ENCODE peak calls at places on chromosome 19, in seven cellular contexts. One of them, this sample, is unnamed.
A peak's percentile ranks its signal among the peaks of the same experiment; 100 is the strongest.

GRCh38 chr19:3949294-3949693 is 16.4 kb downstream of the NMRK2 start:
- DNase-seq in stimulated activated CD4-positive, alpha-beta T cell treated with anti-CD3 and anti-CD28 coated beads, Interleukin-2, amount 100 ng/mL, for 48 hours: no peak
- DNase-seq in central memory CD4-positive, alpha-beta T cell: no peak
- DNase-seq in NCI-H2029 treated with DMSO at 0.1 percent for 48 hours: no peak
- DNase-seq in AG09309: no peak
- DNase-seq in G401: no peak
- DNase-seq in stimulated activated CD8-positive, alpha-beta memory T cell treated with anti-CD3 and anti-CD28 coated beads, Interleukin-4, amount 100 ng/mL, for 1 hour: no peak
- DNase-seq in this sample: no peak

GRCh38 chr19:42290523-42291436 is 11.2 kb upstream of the PRR19 start:
- DNase-seq in AG09309: no peak
- DNase-seq in stimulated activated CD8-positive, alpha-beta memory T cell treated with anti-CD3 and anti-CD28 coated beads, Interleukin-4, amount 100 ng/mL, for 1 hour: no peak
- DNase-seq in NCI-H2029 treated with DMSO at 0.1 percent for 48 hours: no peak
- DNase-seq in G401: no peak
- DNase-seq in stimulated activated CD4-positive, alpha-beta T cell treated with anti-CD3 and anti-CD28 coated beads, Interleukin-2, amount 100 ng/mL, for 48 hours: peak; percentile 55
- DNase-seq in central memory CD4-positive, alpha-beta T cell: peak; percentile 38
- DNase-seq in this sample: no peak

GRCh38 chr19:35545855-35546381 is 492 bp downstream of the TMEM147 start:
- DNase-seq in AG09309: no peak
- DNase-seq in central memory CD4-positive, alpha-beta T cell: peak; percentile 34
- DNase-seq in G401: no peak
- DNase-seq in stimulated activated CD4-positive, alpha-beta T cell treated with anti-CD3 and anti-CD28 coated beads, Interleukin-2, amount 100 ng/mL, for 48 hours: peak; percentile 59
- DNase-seq in stimulated activated CD8-positive, alpha-beta memory T cell treated with anti-CD3 and anti-CD28 coated beads, Interleukin-4, amount 100 ng/mL, for 1 hour: no peak
- DNase-seq in NCI-H2029 treated with DMSO at 0.1 percent for 48 hours: no peak
- DNase-seq in this sample: no peak

GRCh38 chr19:30154410-30154809 is 212.4 kb downstream of the URI1 start:
- DNase-seq in NCI-H2029 treated with DMSO at 0.1 percent for 48 hours: no peak
- DNase-seq in AG09309: no peak
- DNase-seq in stimulated activated CD4-positive, alpha-beta T cell treated with anti-CD3 and anti-CD28 coated beads, Interleukin-2, amount 100 ng/mL, for 48 hours: no peak
- DNase-seq in G401: no peak
- DNase-seq in stimulated activated CD8-positive, alpha-beta memory T cell treated with anti-CD3 and anti-CD28 coated beads, Interleukin-4, amount 100 ng/mL, for 1 hour: no peak
- DNase-seq in central memory CD4-positive, alpha-beta T cell: no peak
- DNase-seq in this sample: no peak

GRCh38 chr19:46902402-46902766 is 41.6 kb downstream of the ARHGAP35 start:
- DNase-seq in stimulated activated CD8-positive, alpha-beta memory T cell treated with anti-CD3 and anti-CD28 coated beads, Interleukin-4, amount 100 ng/mL, for 1 hour: no peak
- DNase-seq in G401: no peak
- DNase-seq in stimulated activated CD4-positive, alpha-beta T cell treated with anti-CD3 and anti-CD28 coated beads, Interleukin-2, amount 100 ng/mL, for 48 hours: no peak
- DNase-seq in central memory CD4-positive, alpha-beta T cell: no peak
- DNase-seq in NCI-H2029 treated with DMSO at 0.1 percent for 48 hours: no peak
- DNase-seq in AG09309: no peak
- DNase-seq in this sample: no peak

GRCh38 chr19:39131255-39131755 is 5.7 kb downstream of the PAK4 start:
- DNase-seq in NCI-H2029 treated with DMSO at 0.1 percent for 48 hours: no peak
- DNase-seq in central memory CD4-positive, alpha-beta T cell: no peak
- DNase-seq in stimulated activated CD4-positive, alpha-beta T cell treated with anti-CD3 and anti-CD28 coated beads, Interleukin-2, amount 100 ng/mL, for 48 hours: no peak
- DNase-seq in AG09309: no peak
- DNase-seq in stimulated activated CD8-positive, alpha-beta memory T cell treated with anti-CD3 and anti-CD28 coated beads, Interleukin-4, amount 100 ng/mL, for 1 hour: no peak
- DNase-seq in G401: no peak
- DNase-seq in this sample: no peak

GRCh38 chr19:33064778-33065550 is at the start of gene RHPN2:
- DNase-seq in stimulated activated CD4-positive, alpha-beta T cell treated with anti-CD3 and anti-CD28 coated beads, Interleukin-2, amount 100 ng/mL, for 48 hours: peak; percentile 43
- DNase-seq in G401: peak; percentile 69
- DNase-seq in stimulated activated CD8-positive, alpha-beta memory T cell treated with anti-CD3 and anti-CD28 coated beads, Interleukin-4, amount 100 ng/mL, for 1 hour: no peak
- DNase-seq in NCI-H2029 treated with DMSO at 0.1 percent for 48 hours: no peak
- DNase-seq in central memory CD4-positive, alpha-beta T cell: peak; percentile 6
- DNase-seq in AG09309: no peak
- DNase-seq in this sample: peak; percentile 53

GRCh38 chr19:40228863-40229262 is 2.4 kb upstream of the CCNP start:
- DNase-seq in central memory CD4-positive, alpha-beta T cell: no peak
- DNase-seq in AG09309: no peak
- DNase-seq in stimulated activated CD8-positive, alpha-beta memory T cell treated with anti-CD3 and anti-CD28 coated beads, Interleukin-4, amount 100 ng/mL, for 1 hour: no peak
- DNase-seq in stimulated activated CD4-positive, alpha-beta T cell treated with anti-CD3 and anti-CD28 coated beads, Interleukin-2, amount 100 ng/mL, for 48 hours: no peak
- DNase-seq in G401: no peak
- DNase-seq in NCI-H2029 treated with DMSO at 0.1 percent for 48 hours: no peak
- DNase-seq in this sample: no peak

GRCh38 chr19:37929512-37929911 is 22.5 kb downstream of the SIPA1L3 start:
- DNase-seq in AG09309: no peak
- DNase-seq in central memory CD4-positive, alpha-beta T cell: no peak
- DNase-seq in NCI-H2029 treated with DMSO at 0.1 percent for 48 hours: no peak
- DNase-seq in G401: no peak
- DNase-seq in stimulated activated CD4-positive, alpha-beta T cell treated with anti-CD3 and anti-CD28 coated beads, Interleukin-2, amount 100 ng/mL, for 48 hours: no peak
- DNase-seq in stimulated activated CD8-positive, alpha-beta memory T cell treated with anti-CD3 and anti-CD28 coated beads, Interleukin-4, amount 100 ng/mL, for 1 hour: no peak
- DNase-seq in this sample: no peak

GRCh38 chr19:6011794-6012193 is 33.9 kb upstream of the RANBP3 start:
- DNase-seq in AG09309: no peak
- DNase-seq in stimulated activated CD8-positive, alpha-beta memory T cell treated with anti-CD3 and anti-CD28 coated beads, Interleukin-4, amount 100 ng/mL, for 1 hour: no peak
- DNase-seq in stimulated activated CD4-positive, alpha-beta T cell treated with anti-CD3 and anti-CD28 coated beads, Interleukin-2, amount 100 ng/mL, for 48 hours: no peak
- DNase-seq in NCI-H2029 treated with DMSO at 0.1 percent for 48 hours: no peak
- DNase-seq in central memory CD4-positive, alpha-beta T cell: no peak
- DNase-seq in G401: no peak
- DNase-seq in this sample: no peak

GRCh38 chr19:12800873-12801465 is 631 bp downstream of the PRDX2 start:
- DNase-seq in G401: no peak
- DNase-seq in stimulated activated CD8-positive, alpha-beta memory T cell treated with anti-CD3 and anti-CD28 coated beads, Interleukin-4, amount 100 ng/mL, for 1 hour: no peak
- DNase-seq in central memory CD4-positive, alpha-beta T cell: no peak
- DNase-seq in AG09309: no peak
- DNase-seq in stimulated activated CD4-positive, alpha-beta T cell treated with anti-CD3 and anti-CD28 coated beads, Interleukin-2, amount 100 ng/mL, for 48 hours: no peak
- DNase-seq in NCI-H2029 treated with DMSO at 0.1 percent for 48 hours: no peak
- DNase-seq in this sample: no peak

GRCh38 chr19:32673573-32673972 is 1.4 kb downstream of the ANKRD27 start:
- DNase-seq in G401: no peak
- DNase-seq in NCI-H2029 treated with DMSO at 0.1 percent for 48 hours: no peak
- DNase-seq in stimulated activated CD4-positive, alpha-beta T cell treated with anti-CD3 and anti-CD28 coated beads, Interleukin-2, amount 100 ng/mL, for 48 hours: no peak
- DNase-seq in AG09309: no peak
- DNase-seq in stimulated activated CD8-positive, alpha-beta memory T cell treated with anti-CD3 and anti-CD28 coated beads, Interleukin-4, amount 100 ng/mL, for 1 hour: no peak
- DNase-seq in central memory CD4-positive, alpha-beta T cell: no peak
- DNase-seq in this sample: no peak

GRCh38 chr19:4795400-4795799 is 3.9 kb downstream of the FEM1A start:
- DNase-seq in AG09309: no peak
- DNase-seq in central memory CD4-positive, alpha-beta T cell: no peak
- DNase-seq in G401: no peak
- DNase-seq in stimulated activated CD8-positive, alpha-beta memory T cell treated with anti-CD3 and anti-CD28 coated beads, Interleukin-4, amount 100 ng/mL, for 1 hour: no peak
- DNase-seq in stimulated activated CD4-positive, alpha-beta T cell treated with anti-CD3 and anti-CD28 coated beads, Interleukin-2, amount 100 ng/mL, for 48 hours: no peak
- DNase-seq in NCI-H2029 treated with DMSO at 0.1 percent for 48 hours: no peak
- DNase-seq in this sample: no peak

GRCh38 chr19:29381353-29382203 is 144.2 kb upstream of the VSTM2B start:
- DNase-seq in central memory CD4-positive, alpha-beta T cell: no peak
- DNase-seq in G401: no peak
- DNase-seq in stimulated activated CD8-positive, alpha-beta memory T cell treated with anti-CD3 and anti-CD28 coated beads, Interleukin-4, amount 100 ng/mL, for 1 hour: no peak
- DNase-seq in NCI-H2029 treated with DMSO at 0.1 percent for 48 hours: no peak
- DNase-seq in stimulated activated CD4-positive, alpha-beta T cell treated with anti-CD3 and anti-CD28 coated beads, Interleukin-2, amount 100 ng/mL, for 48 hours: no peak
- DNase-seq in AG09309: no peak
- DNase-seq in this sample: no peak

GRCh38 chr19:9323557-9323918 is 441 bp upstream of the ZNF559 start:
- DNase-seq in central memory CD4-positive, alpha-beta T cell: no peak
- DNase-seq in NCI-H2029 treated with DMSO at 0.1 percent for 48 hours: peak; percentile 80
- DNase-seq in stimulated activated CD8-positive, alpha-beta memory T cell treated with anti-CD3 and anti-CD28 coated beads, Interleukin-4, amount 100 ng/mL, for 1 hour: peak; percentile 9
- DNase-seq in G401: peak; percentile 88
- DNase-seq in AG09309: peak; percentile 51
- DNase-seq in stimulated activated CD4-positive, alpha-beta T cell treated with anti-CD3 and anti-CD28 coated beads, Interleukin-2, amount 100 ng/mL, for 48 hours: peak; percentile 44
- DNase-seq in this sample: peak; percentile 86

GRCh38 chr19:50067575-50067974 is 41.8 kb downstream of the ZNF473 start:
- DNase-seq in AG09309: no peak
- DNase-seq in stimulated activated CD8-positive, alpha-beta memory T cell treated with anti-CD3 and anti-CD28 coated beads, Interleukin-4, amount 100 ng/mL, for 1 hour: no peak
- DNase-seq in central memory CD4-positive, alpha-beta T cell: no peak
- DNase-seq in G401: no peak
- DNase-seq in stimulated activated CD4-positive, alpha-beta T cell treated with anti-CD3 and anti-CD28 coated beads, Interleukin-2, amount 100 ng/mL, for 48 hours: no peak
- DNase-seq in NCI-H2029 treated with DMSO at 0.1 percent for 48 hours: no peak
- DNase-seq in this sample: no peak

GRCh38 chr19:900302-901111 is 7.2 kb downstream of the RNU6-9 start:
- DNase-seq in stimulated activated CD8-positive, alpha-beta memory T cell treated with anti-CD3 and anti-CD28 coated beads, Interleukin-4, amount 100 ng/mL, for 1 hour: no peak
- DNase-seq in G401: no peak
- DNase-seq in AG09309: no peak
- DNase-seq in stimulated activated CD4-positive, alpha-beta T cell treated with anti-CD3 and anti-CD28 coated beads, Interleukin-2, amount 100 ng/mL, for 48 hours: no peak
- DNase-seq in NCI-H2029 treated with DMSO at 0.1 percent for 48 hours: no peak
- DNase-seq in central memory CD4-positive, alpha-beta T cell: no peak
- DNase-seq in this sample: no peak

GRCh38 chr19:29926801-29927200 is 15.2 kb upstream of the URI1 start:
- DNase-seq in stimulated activated CD8-positive, alpha-beta memory T cell treated with anti-CD3 and anti-CD28 coated beads, Interleukin-4, amount 100 ng/mL, for 1 hour: no peak
- DNase-seq in stimulated activated CD4-positive, alpha-beta T cell treated with anti-CD3 and anti-CD28 coated beads, Interleukin-2, amount 100 ng/mL, for 48 hours: no peak
- DNase-seq in NCI-H2029 treated with DMSO at 0.1 percent for 48 hours: no peak
- DNase-seq in central memory CD4-positive, alpha-beta T cell: no peak
- DNase-seq in AG09309: no peak
- DNase-seq in G401: no peak
- DNase-seq in this sample: no peak

GRCh38 chr19:16066611-16067104 is 9.6 kb upstream of the TPM4 start:
- DNase-seq in central memory CD4-positive, alpha-beta T cell: peak; percentile 56
- DNase-seq in AG09309: no peak
- DNase-seq in NCI-H2029 treated with DMSO at 0.1 percent for 48 hours: no peak
- DNase-seq in stimulated activated CD8-positive, alpha-beta memory T cell treated with anti-CD3 and anti-CD28 coated beads, Interleukin-4, amount 100 ng/mL, for 1 hour: no peak
- DNase-seq in G401: no peak
- DNase-seq in stimulated activated CD4-positive, alpha-beta T cell treated with anti-CD3 and anti-CD28 coated beads, Interleukin-2, amount 100 ng/mL, for 48 hours: peak; percentile 40
- DNase-seq in this sample: no peak

GRCh38 chr19:31533114-31533513 is 183.9 kb upstream of the TSHZ3 start:
- DNase-seq in central memory CD4-positive, alpha-beta T cell: no peak
- DNase-seq in stimulated activated CD8-positive, alpha-beta memory T cell treated with anti-CD3 and anti-CD28 coated beads, Interleukin-4, amount 100 ng/mL, for 1 hour: no peak
- DNase-seq in NCI-H2029 treated with DMSO at 0.1 percent for 48 hours: no peak
- DNase-seq in AG09309: no peak
- DNase-seq in stimulated activated CD4-positive, alpha-beta T cell treated with anti-CD3 and anti-CD28 coated beads, Interleukin-2, amount 100 ng/mL, for 48 hours: no peak
- DNase-seq in G401: no peak
- DNase-seq in this sample: no peak

GRCh38 chr19:6720369-6721112 is at the start of gene C3:
- DNase-seq in stimulated activated CD8-positive, alpha-beta memory T cell treated with anti-CD3 and anti-CD28 coated beads, Interleukin-4, amount 100 ng/mL, for 1 hour: no peak
- DNase-seq in AG09309: no peak
- DNase-seq in G401: no peak
- DNase-seq in central memory CD4-positive, alpha-beta T cell: no peak
- DNase-seq in NCI-H2029 treated with DMSO at 0.1 percent for 48 hours: no peak
- DNase-seq in stimulated activated CD4-positive, alpha-beta T cell treated with anti-CD3 and anti-CD28 coated beads, Interleukin-2, amount 100 ng/mL, for 48 hours: no peak
- DNase-seq in this sample: no peak

GRCh38 chr19:35596366-35596999 is 10.5 kb downstream of the PMIS2 start:
- DNase-seq in G401: no peak
- DNase-seq in AG09309: no peak
- DNase-seq in NCI-H2029 treated with DMSO at 0.1 percent for 48 hours: no peak
- DNase-seq in stimulated activated CD4-positive, alpha-beta T cell treated with anti-CD3 and anti-CD28 coated beads, Interleukin-2, amount 100 ng/mL, for 48 hours: no peak
- DNase-seq in stimulated activated CD8-positive, alpha-beta memory T cell treated with anti-CD3 and anti-CD28 coated beads, Interleukin-4, amount 100 ng/mL, for 1 hour: no peak
- DNase-seq in central memory CD4-positive, alpha-beta T cell: no peak
- DNase-seq in this sample: peak; percentile 41

GRCh38 chr19:275000-275399 is 16.2 kb downstream of the PLPP2 start:
- DNase-seq in AG09309: no peak
- DNase-seq in central memory CD4-positive, alpha-beta T cell: no peak
- DNase-seq in NCI-H2029 treated with DMSO at 0.1 percent for 48 hours: no peak
- DNase-seq in stimulated activated CD4-positive, alpha-beta T cell treated with anti-CD3 and anti-CD28 coated beads, Interleukin-2, amount 100 ng/mL, for 48 hours: no peak
- DNase-seq in G401: no peak
- DNase-seq in stimulated activated CD8-positive, alpha-beta memory T cell treated with anti-CD3 and anti-CD28 coated beads, Interleukin-4, amount 100 ng/mL, for 1 hour: no peak
- DNase-seq in this sample: no peak

GRCh38 chr19:4495471-4495870 is 22.8 kb downstream of the PLIN4 start:
- DNase-seq in G401: no peak
- DNase-seq in stimulated activated CD4-positive, alpha-beta T cell treated with anti-CD3 and anti-CD28 coated beads, Interleukin-2, amount 100 ng/mL, for 48 hours: no peak
- DNase-seq in central memory CD4-positive, alpha-beta T cell: no peak
- DNase-seq in NCI-H2029 treated with DMSO at 0.1 percent for 48 hours: no peak
- DNase-seq in AG09309: no peak
- DNase-seq in stimulated activated CD8-positive, alpha-beta memory T cell treated with anti-CD3 and anti-CD28 coated beads, Interleukin-4, amount 100 ng/mL, for 1 hour: no peak
- DNase-seq in this sample: no peak

GRCh38 chr19:48896191-48896720 is 2.3 kb downstream of the TULP2 start:
- DNase-seq in central memory CD4-positive, alpha-beta T cell: no peak
- DNase-seq in G401: peak; percentile 72
- DNase-seq in stimulated activated CD8-positive, alpha-beta memory T cell treated with anti-CD3 and anti-CD28 coated beads, Interleukin-4, amount 100 ng/mL, for 1 hour: no peak
- DNase-seq in NCI-H2029 treated with DMSO at 0.1 percent for 48 hours: no peak
- DNase-seq in stimulated activated CD4-positive, alpha-beta T cell treated with anti-CD3 and anti-CD28 coated beads, Interleukin-2, amount 100 ng/mL, for 48 hours: no peak
- DNase-seq in AG09309: no peak
- DNase-seq in this sample: no peak

GRCh38 chr19:37304190-37304883 is 66.6 kb upstream of the ZNF527 start:
- DNase-seq in AG09309: no peak
- DNase-seq in stimulated activated CD4-positive, alpha-beta T cell treated with anti-CD3 and anti-CD28 coated beads, Interleukin-2, amount 100 ng/mL, for 48 hours: no peak
- DNase-seq in stimulated activated CD8-positive, alpha-beta memory T cell treated with anti-CD3 and anti-CD28 coated beads, Interleukin-4, amount 100 ng/mL, for 1 hour: no peak
- DNase-seq in NCI-H2029 treated with DMSO at 0.1 percent for 48 hours: no peak
- DNase-seq in G401: peak; percentile 35
- DNase-seq in central memory CD4-positive, alpha-beta T cell: no peak
- DNase-seq in this sample: no peak

GRCh38 chr19:11191273-11191755 is 6.0 kb downstream of the KANK2 start:
- DNase-seq in G401: no peak
- DNase-seq in AG09309: no peak
- DNase-seq in stimulated activated CD8-positive, alpha-beta memory T cell treated with anti-CD3 and anti-CD28 coated beads, Interleukin-4, amount 100 ng/mL, for 1 hour: no peak
- DNase-seq in NCI-H2029 treated with DMSO at 0.1 percent for 48 hours: no peak
- DNase-seq in stimulated activated CD4-positive, alpha-beta T cell treated with anti-CD3 and anti-CD28 coated beads, Interleukin-2, amount 100 ng/mL, for 48 hours: peak; percentile 7
- DNase-seq in central memory CD4-positive, alpha-beta T cell: no peak
- DNase-seq in this sample: no peak

This sample was measured in CMK.